ENCODE peak calls at places on chromosomes 7 and 10, in five cellular contexts. R is astrocyte of the spinal cord, M is uterus, P is hepatocyte, Z is GM12865. H is an unnamed sample.

GRCh38 chr7:120867932-120868331 is 10.0 kb upstream of the TSPAN12 start:
- DNase-seq in R (no peak), M (no peak), P (no peak), Z (peak), H (no peak)

GRCh38 chr7:101856488-101857357 is 39.3 kb downstream of the CUX1 start:
- DNase-seq in P (peak), R (peak), Z (peak), M (peak), H (peak)

GRCh38 chr10:14173706-14174594 is 156.8 kb downstream of the FRMD4A start:
- DNase-seq in M (no peak), Z (no peak), P (peak), R (peak), H (no peak)

GRCh38 chr7:42238709-42239395 is 1.8 kb upstream of the GLI3 start:
- DNase-seq in Z (no peak), M (peak), P (peak), R (peak), H (no peak)

GRCh38 chr7:128827248-128827958 is 2.8 kb upstream of the FLNC start:
- DNase-seq in P (peak), R (peak), M (no peak), Z (no peak), H (no peak)

GRCh38 chr10:49054753-49055152 is 60.6 kb downstream of the VSTM4 start:
- DNase-seq in P (no peak), R (no peak), Z (no peak), M (no peak), H (no peak)

GRCh38 chr7:50660830-50661175 is 95.6 kb upstream of the DDC start:
- DNase-seq in M (no peak), Z (no peak), R (no peak), P (no peak), H (no peak)

GRCh38 chr7:30206942-30207341 is 72.2 kb downstream of the MTURN start:
- DNase-seq in P (no peak), M (no peak), Z (no peak), R (no peak), H (no peak)

GRCh38 chr10:32197423-32197822 is 141.2 kb upstream of the KIF5B start:
- DNase-seq in M (no peak), P (peak), R (no peak), Z (no peak), H (no peak)

GRCh38 chr10:44890721-44891550 is 20.2 kb upstream of the TMEM72 start:
- DNase-seq in R (no peak), P (no peak), M (no peak), Z (no peak), H (no peak)

GRCh38 chr7:117133125-117133524 is 179.8 kb downstream of the ST7 start:
- DNase-seq in P (no peak), Z (no peak), M (no peak), R (no peak), H (no peak)

GRCh38 chr7:129307592-129307991 is 82.8 kb downstream of the AHCYL2 start:
- DNase-seq in M (no peak), Z (no peak), R (no peak), P (no peak), H (no peak)

GRCh38 chr7:108345710-108346336 is 110.4 kb downstream of the NRCAM start:
- DNase-seq in Z (no peak), M (no peak), R (no peak), P (no peak), H (no peak)

GRCh38 chr7:73865738-73866445 is 4.9 kb downstream of the TMEM270 start:
- DNase-seq in P (peak), M (no peak), Z (peak), R (peak), H (peak)

GRCh38 chr7:154338709-154339108 is 286.5 kb downstream of the DPP6 start:
- DNase-seq in P (no peak), R (no peak), M (no peak), Z (no peak), H (no peak)

GRCh38 chr7:130988443-130988842 is 254.4 kb upstream of the KLF14 start:
- DNase-seq in Z (no peak), R (no peak), P (no peak), M (no peak), H (no peak)

GRCh38 chr10:9297580-9297979 is 1243.1 kb downstream of the GATA3 start:
- DNase-seq in P (no peak), R (no peak), Z (no peak), M (no peak), H (no peak)

DNA sequence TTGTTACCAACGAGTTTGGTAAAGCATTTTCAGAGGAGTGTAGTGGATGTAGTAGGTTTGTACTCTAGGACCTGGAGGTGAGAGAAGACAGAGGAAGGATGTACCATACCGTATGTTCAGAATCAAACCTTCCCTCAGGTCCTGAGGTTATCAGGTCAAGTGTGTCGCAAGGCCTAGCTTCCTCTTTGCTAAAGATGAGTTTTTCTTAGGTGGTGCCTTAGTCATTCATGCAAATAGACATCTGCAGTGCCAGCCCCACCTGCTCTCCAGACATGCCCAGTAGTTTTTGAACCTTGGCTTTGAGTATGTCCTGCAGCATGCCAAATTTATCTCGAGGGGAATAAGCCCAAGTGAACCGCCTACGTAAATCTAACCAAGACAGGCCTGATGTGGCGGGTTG is 71.3 kb downstream of the HDAC9 start:
- DNase-seq in R (no peak), P (no peak), M (no peak), Z (peak), H (no peak)
- H3K4me3 ChIP-seq in R (no peak), P (no peak), M (no peak), Z (no peak), H (no peak)

GRCh38 chr10:124418726-124419501 is at the start of gene OAT:
- DNase-seq in M (peak), R (peak), P (peak), Z (peak), H (peak)

GRCh38 chr10:124419635-124420034 is 912 bp upstream of the OAT start:
- DNase-seq in R (no peak), Z (no peak), P (no peak), M (peak), H (no peak)

GRCh38 chr10:124420254-124420653 is 1.5 kb upstream of the OAT start:
- DNase-seq in M (no peak), P (peak), R (no peak), Z (no peak), H (no peak)

GRCh38 chr10:124416733-124417132 is 2.0 kb downstream of the OAT start:
- DNase-seq in M (no peak), Z (no peak), R (peak), P (no peak), H (no peak)

DNA sequence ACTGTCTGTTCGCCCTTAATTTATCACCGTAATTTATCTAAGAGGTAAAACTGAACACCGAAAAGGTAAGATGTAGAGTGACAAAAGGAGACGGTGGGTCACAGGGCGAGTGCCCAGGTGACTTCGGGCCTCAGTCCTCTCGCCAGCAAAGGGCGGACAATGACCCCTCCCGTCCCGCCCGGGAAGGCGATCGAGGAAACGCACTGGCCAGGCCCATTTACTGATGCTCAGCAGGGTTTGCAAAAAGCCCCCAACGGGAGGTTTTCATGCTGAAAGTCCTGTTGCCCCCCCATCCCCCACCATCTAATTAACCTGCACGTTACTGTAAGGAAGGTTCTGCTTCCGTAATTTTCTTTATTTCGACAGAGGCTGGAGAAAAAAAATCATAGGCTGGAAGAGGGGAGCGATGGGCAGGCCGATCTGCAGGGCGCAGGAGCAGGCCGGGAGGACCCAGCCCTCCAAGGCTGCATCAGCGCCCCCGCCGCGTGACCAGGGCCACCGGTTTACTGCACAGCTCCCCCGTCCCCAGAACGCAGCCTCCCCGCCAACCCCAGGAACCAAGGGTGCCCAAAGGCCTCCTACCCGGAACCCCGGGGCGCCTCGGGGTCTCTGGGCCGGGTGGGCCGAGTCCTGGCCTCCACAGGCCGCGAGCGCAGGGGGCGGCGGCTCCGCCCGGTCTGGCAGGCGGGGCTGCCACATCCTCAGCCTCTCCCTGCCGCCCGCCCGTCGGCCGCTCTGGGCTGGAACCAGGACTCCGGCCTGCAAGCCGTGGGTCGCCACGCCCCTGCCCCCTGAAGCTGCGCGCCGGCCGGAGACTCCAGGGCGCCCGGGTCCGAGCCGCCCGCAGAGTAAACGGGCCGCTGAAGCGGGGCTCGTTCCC is 637 bp downstream of the OAT start:
- DNase-seq in Z (peak), R (peak), M (peak), P (peak), H (peak)
- TF ChIP-seq CTCF in Z (no peak), R (no peak), M (no peak), P (peak), H (no peak)

DNA sequence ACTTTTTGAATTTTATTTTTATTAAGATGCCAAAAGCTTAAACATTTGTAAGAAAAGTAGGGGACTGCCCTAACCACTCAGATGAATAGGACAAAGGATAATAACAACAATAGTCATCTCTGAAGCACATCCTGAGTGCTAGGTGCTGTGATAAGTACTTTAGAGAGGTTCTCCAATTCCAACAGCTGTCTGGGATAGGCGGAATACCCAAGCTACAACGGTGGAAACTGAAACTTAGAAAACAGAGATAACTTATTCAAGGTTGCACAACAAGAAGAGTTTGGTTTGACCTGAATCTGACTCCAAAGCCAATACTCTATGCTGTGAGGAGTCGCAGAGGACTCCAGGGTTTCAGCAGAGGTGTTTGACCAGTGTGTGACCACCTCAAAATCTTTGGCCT is 2.0 kb downstream of the RTKN2 start:
- DNase-seq in M (no peak), P (no peak), Z (no peak), R (no peak), H (no peak)
- H3K4me3 ChIP-seq in M (no peak), P (no peak), Z (no peak), R (no peak), H (no peak)

DNA sequence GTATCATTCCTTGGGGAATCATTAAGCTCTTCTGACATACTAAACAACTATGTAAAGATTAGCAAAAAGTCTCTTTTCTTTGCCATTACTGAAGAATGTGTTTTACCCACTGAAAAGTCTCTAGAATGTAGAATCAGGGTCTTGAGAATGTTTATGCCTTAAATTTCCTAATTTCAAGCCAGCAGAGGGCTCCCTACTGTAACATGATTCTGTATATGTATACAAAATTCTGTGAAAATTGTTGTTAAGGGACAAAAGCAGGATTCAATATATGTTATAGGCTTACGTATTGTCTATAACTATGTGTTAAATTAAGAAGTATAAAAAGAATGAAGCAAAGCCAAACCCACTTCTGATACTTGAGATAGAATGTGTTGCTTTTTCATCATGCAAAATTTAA is 296.9 kb upstream of the DGKB start:
- DNase-seq in R (peak), Z (no peak), P (peak), M (no peak), H (no peak)
- TF ChIP-seq CTCF in R (peak), Z (no peak), P (peak), M (no peak), H (peak)

DNA sequence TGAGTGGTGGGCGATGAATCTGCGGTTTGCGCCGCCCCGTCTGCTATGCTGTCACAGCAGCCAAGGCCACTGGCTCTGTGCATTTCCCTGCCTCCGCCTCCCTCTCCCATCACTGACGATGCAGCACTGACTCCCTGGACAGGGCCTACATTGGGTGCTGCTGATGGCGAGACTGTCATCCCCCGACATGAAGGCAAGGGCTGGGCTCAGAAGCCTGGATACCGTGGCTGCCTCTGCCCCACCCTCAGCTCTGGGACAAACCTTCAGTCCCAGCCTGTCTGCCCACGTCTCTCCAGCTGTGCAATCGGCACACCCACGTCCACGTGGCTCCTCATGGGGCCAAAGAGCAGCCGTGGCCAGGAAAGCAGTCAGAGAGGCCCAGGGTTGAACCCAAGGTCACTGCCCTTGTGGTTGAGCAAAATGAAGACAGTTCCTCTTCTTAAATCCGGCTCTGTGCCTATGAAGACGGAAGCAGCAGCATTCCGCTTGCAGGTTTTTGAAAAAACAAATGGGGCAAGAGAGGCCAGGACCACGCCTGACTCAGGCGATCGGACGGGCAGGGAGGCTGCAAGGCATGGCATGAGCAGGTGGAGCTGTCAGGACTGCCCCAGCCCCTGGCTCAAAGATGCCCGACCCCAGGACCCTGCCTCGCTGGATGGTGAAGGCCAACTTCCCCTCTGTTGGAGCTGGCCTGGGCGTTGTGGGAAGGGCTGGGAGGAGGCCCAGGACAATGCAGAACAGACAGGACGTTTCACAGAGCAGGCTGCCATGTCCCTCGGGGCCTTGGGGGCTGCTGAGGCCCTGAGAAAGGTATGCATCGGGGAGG is 517.5 kb downstream of the DNAJB6 start:
- DNase-seq in R (no peak), P (no peak), M (no peak), Z (no peak), H (no peak)
- H3K4me3 ChIP-seq in R (no peak), P (no peak), M (no peak), Z (no peak), H (no peak)

DNA sequence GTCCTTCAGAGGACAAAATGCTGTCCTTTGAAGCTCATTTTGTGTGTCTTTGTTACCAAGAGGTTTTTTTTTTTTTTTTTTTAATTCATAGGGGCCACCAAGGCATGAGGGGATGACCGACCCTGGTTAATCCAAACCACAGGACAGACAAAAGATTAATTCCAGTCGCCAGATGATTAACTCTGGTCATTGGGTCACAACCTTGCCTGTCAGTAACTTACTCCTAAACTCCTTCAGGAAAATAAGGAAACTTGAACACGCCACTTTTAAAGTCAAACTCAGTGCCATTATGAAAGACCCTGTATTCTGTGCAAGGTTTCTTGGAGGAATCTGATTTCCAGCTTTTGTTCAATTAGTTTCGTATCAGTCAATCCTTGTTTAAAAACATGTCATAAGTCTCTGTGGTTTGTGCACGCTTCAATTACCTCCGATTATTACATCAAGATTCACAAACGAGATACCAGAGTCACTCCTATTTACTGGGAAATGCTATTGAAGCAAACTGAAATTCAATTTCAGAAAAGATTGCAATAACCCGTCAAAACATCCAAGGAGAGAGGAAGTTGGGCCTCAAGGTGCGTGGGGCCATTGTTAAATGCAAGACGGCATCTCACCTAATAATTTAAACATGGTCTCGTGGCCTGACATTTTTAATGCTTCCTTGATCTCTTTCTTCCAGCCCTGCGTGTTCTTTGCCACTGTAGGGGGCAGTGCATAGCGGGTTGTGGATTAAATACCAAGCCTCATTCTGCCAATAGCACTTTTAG is 44.0 kb downstream of the NRP1 start:
- DNase-seq in Z (no peak), R (no peak), M (no peak), P (no peak), H (no peak)
- TF ChIP-seq CTCF in Z (no peak), R (peak), M (no peak), P (peak), H (no peak)